ENCODE peak calls at places on chromosomes 2 and 18, in six cellular contexts. One of them, this sample, is unnamed.

GRCh38 chr2:237294509-237294908 is 119.5 kb downstream of the COL6A3 start:
- DNase-seq in GM12878: no peak
- DNase-seq in K562: no peak
- DNase-seq in HCT116: no peak
- DNase-seq in H1: no peak
- DNase-seq in HepG2: no peak
- DNase-seq in this sample: no peak

GRCh38 chr2:27085670-27086089 is 892 bp upstream of the KHK start:
- DNase-seq in GM12878: no peak
- DNase-seq in H1: peak; percentile 67
- DNase-seq in HCT116: no peak
- DNase-seq in HepG2: no peak
- DNase-seq in K562: peak; percentile 56
- DNase-seq in this sample: peak; percentile 55

GRCh38 chr2:117833911-117834310 is 19.4 kb downstream of the DDX18 start:
- DNase-seq in HepG2: no peak
- DNase-seq in K562: no peak
- DNase-seq in GM12878: no peak
- DNase-seq in HCT116: no peak
- DNase-seq in H1: no peak
- DNase-seq in this sample: no peak

GRCh38 chr2:23381084-23381483 is 3.9 kb upstream of the KLHL29 start:
- DNase-seq in H1: no peak
- DNase-seq in GM12878: peak; percentile 44
- DNase-seq in HCT116: peak; percentile 89
- DNase-seq in HepG2: peak; percentile 18
- DNase-seq in K562: no peak
- DNase-seq in this sample: peak; percentile 73

GRCh38 chr2:156986339-156986988 is 271.0 kb upstream of the GALNT5 start:
- DNase-seq in GM12878: no peak
- DNase-seq in K562: no peak
- DNase-seq in HepG2: peak; percentile 6
- DNase-seq in H1: no peak
- DNase-seq in HCT116: peak; percentile 6
- DNase-seq in this sample: no peak

GRCh38 chr18:346607-347006 is 78.8 kb upstream of the THOC1 start:
- DNase-seq in HepG2: no peak
- DNase-seq in H1: no peak
- DNase-seq in GM12878: no peak
- DNase-seq in K562: no peak
- DNase-seq in HCT116: no peak
- DNase-seq in this sample: no peak

GRCh38 chr2:107740300-107740699 is 86.4 kb upstream of the RGPD4 start:
- DNase-seq in H1: no peak
- DNase-seq in GM12878: no peak
- DNase-seq in HCT116: no peak
- DNase-seq in HepG2: no peak
- DNase-seq in K562: no peak
- DNase-seq in this sample: no peak

GRCh38 chr2:85783796-85784195 is 30.0 kb downstream of the ATOH8 start:
- DNase-seq in HepG2: no peak
- DNase-seq in GM12878: no peak
- DNase-seq in HCT116: no peak
- DNase-seq in H1: no peak
- DNase-seq in K562: peak; percentile 45
- DNase-seq in this sample: no peak

GRCh38 chr2:84876369-84876768 is 4.5 kb downstream of the TRABD2A start:
- DNase-seq in HCT116: no peak
- DNase-seq in HepG2: no peak
- DNase-seq in H1: no peak
- DNase-seq in K562: no peak
- DNase-seq in GM12878: no peak
- DNase-seq in this sample: no peak

GRCh38 chr2:239574054-239574433 is 173.2 kb upstream of the HDAC4 start:
- DNase-seq in HCT116: no peak
- DNase-seq in HepG2: no peak
- DNase-seq in GM12878: no peak
- DNase-seq in H1: no peak
- DNase-seq in K562: no peak
- DNase-seq in this sample: no peak

GRCh38 chr2:110770696-110771425 is 38.5 kb downstream of the ACOXL start:
- DNase-seq in K562: no peak
- DNase-seq in HCT116: no peak
- DNase-seq in GM12878: no peak
- DNase-seq in HepG2: no peak
- DNase-seq in H1: no peak
- DNase-seq in this sample: no peak

GRCh38 chr2:126029316-126029715 is 626.6 kb upstream of the GYPC start:
- DNase-seq in H1: peak; percentile 44
- DNase-seq in HCT116: no peak
- DNase-seq in K562: no peak
- DNase-seq in GM12878: no peak
- DNase-seq in HepG2: no peak
- DNase-seq in this sample: no peak

GRCh38 chr2:118923371-118923770 is 18.6 kb upstream of the MARCO start:
- DNase-seq in K562: no peak
- DNase-seq in HepG2: peak; percentile 16
- DNase-seq in H1: no peak
- DNase-seq in GM12878: no peak
- DNase-seq in HCT116: no peak
- DNase-seq in this sample: no peak

GRCh38 chr2:102143450-102143985 is 972 bp downstream of the IL1R1 start:
- DNase-seq in HCT116: no peak
- DNase-seq in H1: no peak
- DNase-seq in K562: no peak
- DNase-seq in GM12878: no peak
- DNase-seq in HepG2: peak; percentile 47
- DNase-seq in this sample: no peak

GRCh38 chr2:120949027-120949956 is 213.6 kb downstream of the GLI2 start:
- DNase-seq in K562: peak; percentile 33
- DNase-seq in GM12878: no peak
- DNase-seq in HCT116: no peak
- DNase-seq in HepG2: peak; percentile 40
- DNase-seq in H1: no peak
- DNase-seq in this sample: peak; percentile 46

GRCh38 chr2:9800975-9801723 is 42.1 kb upstream of the TAF1B start:
- DNase-seq in K562: peak; percentile 79
- DNase-seq in GM12878: no peak
- DNase-seq in H1: no peak
- DNase-seq in HCT116: no peak
- DNase-seq in HepG2: peak; percentile 30
- DNase-seq in this sample: no peak

GRCh38 chr18:62070306-62070705 is 116.5 kb downstream of the PIGN start:
- DNase-seq in GM12878: no peak
- DNase-seq in K562: no peak
- DNase-seq in HCT116: no peak
- DNase-seq in HepG2: no peak
- DNase-seq in H1: no peak
- DNase-seq in this sample: no peak

GRCh38 chr2:189661957-189662321 is 680 bp downstream of the ASNSD1 start:
- DNase-seq in GM12878: no peak
- DNase-seq in H1: no peak
- DNase-seq in HepG2: no peak
- DNase-seq in K562: no peak
- DNase-seq in HCT116: no peak
- DNase-seq in this sample: no peak

GRCh38 chr2:101619191-101619591 is 78.3 kb upstream of the MAP4K4 start:
- DNase-seq in K562: no peak
- DNase-seq in H1: no peak
- DNase-seq in HCT116: no peak
- DNase-seq in HepG2: no peak
- DNase-seq in GM12878: no peak
- DNase-seq in this sample: no peak

GRCh38 chr18:74748809-74749208 is 151.1 kb downstream of the ZNF407 start:
- DNase-seq in HCT116: no peak
- DNase-seq in HepG2: no peak
- DNase-seq in K562: no peak
- DNase-seq in H1: no peak
- DNase-seq in GM12878: no peak
- DNase-seq in this sample: no peak

GRCh38 chr2:229586746-229587705 is 127.3 kb downstream of the DNER start:
- DNase-seq in HCT116: peak; percentile 76
- DNase-seq in HepG2: peak; percentile 60
- DNase-seq in K562: peak; percentile 46
- DNase-seq in GM12878: no peak
- DNase-seq in H1: peak; percentile 91
- DNase-seq in this sample: peak; percentile 27

GRCh38 chr2:47638430-47638829 is 144.5 kb upstream of the MSH6 start:
- DNase-seq in HepG2: no peak
- DNase-seq in GM12878: no peak
- DNase-seq in H1: no peak
- DNase-seq in HCT116: no peak
- DNase-seq in K562: no peak
- DNase-seq in this sample: no peak

GRCh38 chr2:53512071-53512841 is 255.3 kb upstream of the CHAC2 start:
- DNase-seq in K562: no peak
- DNase-seq in HCT116: no peak
- DNase-seq in H1: no peak
- DNase-seq in GM12878: no peak
- DNase-seq in HepG2: no peak
- DNase-seq in this sample: peak; percentile 27

DNA sequence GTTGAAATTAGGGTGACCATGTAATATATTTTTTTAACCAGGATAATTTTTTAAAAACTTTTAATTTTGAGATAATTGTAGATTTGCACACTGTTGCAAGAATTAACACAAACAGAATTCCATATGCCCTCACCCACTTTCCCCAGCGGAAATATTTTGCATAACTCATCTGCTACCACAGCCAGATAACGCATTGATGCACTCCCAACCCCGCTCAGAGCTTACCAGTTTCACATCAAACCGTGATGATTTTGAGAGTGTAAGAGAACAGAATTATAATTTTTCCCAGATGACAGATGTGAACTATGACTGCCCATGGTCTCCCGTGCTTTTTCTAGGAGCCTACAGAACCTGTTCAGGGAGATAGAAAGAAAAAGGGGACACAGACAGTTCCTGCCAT is 35.2 kb upstream of the LDLRAD4 start:
- DNase-seq in HepG2: no peak
- DNase-seq in H1: no peak
- DNase-seq in K562: no peak
- DNase-seq in GM12878: no peak
- DNase-seq in HCT116: no peak
- DNase-seq in this sample: no peak
- TF ChIP-seq JUND in HepG2: no peak
- TF ChIP-seq JUND in H1: no peak
- TF ChIP-seq JUND in K562: no peak
- TF ChIP-seq JUND in GM12878: no peak
- TF ChIP-seq JUND in HCT116: no peak
- TF ChIP-seq JUND in this sample: no peak

GRCh38 chr2:76997296-76997695 is 524.9 kb downstream of the LRRTM4 start:
- DNase-seq in GM12878: no peak
- DNase-seq in H1: no peak
- DNase-seq in K562: no peak
- DNase-seq in HCT116: no peak
- DNase-seq in HepG2: no peak
- DNase-seq in this sample: no peak

GRCh38 chr2:77001895-77002294 is 520.3 kb downstream of the LRRTM4 start:
- DNase-seq in H1: no peak
- DNase-seq in GM12878: no peak
- DNase-seq in HepG2: no peak
- DNase-seq in HCT116: no peak
- DNase-seq in K562: no peak
- DNase-seq in this sample: no peak

GRCh38 chr2:76998713-76999112 is 523.5 kb downstream of the LRRTM4 start:
- DNase-seq in HCT116: no peak
- DNase-seq in K562: no peak
- DNase-seq in GM12878: no peak
- DNase-seq in H1: no peak
- DNase-seq in HepG2: no peak
- DNase-seq in this sample: no peak
- TF ChIP-seq JUND in HCT116: no peak
- TF ChIP-seq JUND in K562: no peak
- TF ChIP-seq JUND in GM12878: no peak
- TF ChIP-seq JUND in H1: no peak
- TF ChIP-seq JUND in HepG2: no peak
- TF ChIP-seq JUND in this sample: no peak

DNA sequence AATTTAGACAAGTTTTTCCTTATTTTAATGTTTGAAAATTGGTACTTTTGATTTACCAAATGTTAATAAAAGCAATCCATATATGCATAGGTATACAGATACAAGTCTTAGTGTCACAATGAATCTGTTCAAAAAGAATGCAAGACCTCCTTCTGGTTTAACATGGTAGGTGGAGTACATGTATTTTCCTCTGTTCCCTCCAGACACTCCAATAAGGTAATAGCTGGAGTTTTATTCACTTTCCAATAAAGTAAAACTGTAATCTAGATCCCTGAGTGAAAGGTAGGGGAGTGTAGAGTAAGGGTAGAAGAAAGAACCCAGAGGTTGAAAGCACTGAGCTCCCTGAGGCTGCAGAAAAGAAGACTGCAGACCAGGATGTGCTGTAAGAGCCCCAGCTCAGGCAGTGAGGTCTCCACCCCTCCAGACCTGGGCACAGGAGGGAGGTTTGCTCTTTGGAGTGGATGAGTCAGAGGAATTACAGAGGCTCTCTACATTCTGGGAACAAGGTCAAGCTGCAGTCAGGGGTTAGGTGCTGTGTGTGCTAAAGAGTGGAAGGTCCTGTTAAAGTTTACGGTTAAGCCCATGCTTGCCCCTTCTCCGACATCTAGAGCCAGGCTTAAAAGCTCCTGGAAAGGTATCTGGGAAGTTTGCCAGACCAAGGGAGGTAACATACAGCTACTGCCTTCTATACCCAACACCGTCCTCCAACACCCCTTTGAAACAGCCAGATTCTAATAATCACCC is 27.6 kb upstream of the STAT1 start:
- DNase-seq in HCT116: peak; percentile 63
- DNase-seq in H1: no peak
- DNase-seq in HepG2: peak; percentile 86
- DNase-seq in GM12878: no peak
- DNase-seq in K562: no peak
- DNase-seq in this sample: no peak
- TF ChIP-seq JUND in HCT116: peak; percentile 76
- TF ChIP-seq JUND in H1: peak; percentile 60
- TF ChIP-seq JUND in HepG2: peak; percentile 80
- TF ChIP-seq JUND in GM12878: no peak
- TF ChIP-seq JUND in K562: peak; percentile 27
- TF ChIP-seq JUND in this sample: no peak

GRCh38 chr18:6959110-6959509 is 158.5 kb downstream of the LAMA1 start:
- DNase-seq in H1: no peak
- DNase-seq in K562: no peak
- DNase-seq in GM12878: no peak
- DNase-seq in HepG2: no peak
- DNase-seq in HCT116: no peak
- DNase-seq in this sample: no peak

GRCh38 chr18:6962571-6963451 is 154.8 kb downstream of the LAMA1 start:
- DNase-seq in GM12878: no peak
- DNase-seq in K562: no peak
- DNase-seq in H1: no peak
- DNase-seq in HepG2: peak; percentile 53
- DNase-seq in HCT116: no peak
- DNase-seq in this sample: no peak

GRCh38 chr18:6960124-6960523 is 157.5 kb downstream of the LAMA1 start:
- DNase-seq in HepG2: no peak
- DNase-seq in HCT116: no peak
- DNase-seq in H1: no peak
- DNase-seq in K562: no peak
- DNase-seq in GM12878: no peak
- DNase-seq in this sample: no peak

GRCh38 chr18:6960656-6961055 is 156.9 kb downstream of the LAMA1 start:
- DNase-seq in H1: no peak
- DNase-seq in K562: no peak
- DNase-seq in GM12878: no peak
- DNase-seq in HepG2: no peak
- DNase-seq in HCT116: no peak
- DNase-seq in this sample: no peak

GRCh38 chr18:6961331-6961730 is 156.3 kb downstream of the LAMA1 start:
- DNase-seq in K562: no peak
- DNase-seq in HCT116: no peak
- DNase-seq in HepG2: no peak
- DNase-seq in GM12878: no peak
- DNase-seq in H1: no peak
- DNase-seq in this sample: no peak
- TF ChIP-seq JUND in K562: no peak
- TF ChIP-seq JUND in HCT116: no peak
- TF ChIP-seq JUND in HepG2: no peak
- TF ChIP-seq JUND in GM12878: no peak
- TF ChIP-seq JUND in H1: no peak
- TF ChIP-seq JUND in this sample: no peak